ENCODE peak calls at places on chromosomes 11 and 22, in four cellular contexts. K, F, R and T are unnamed samples.

GRCh38 chr22:31241936-31242335 is 29.8 kb downstream of the LIMK2 start:
- DNase-seq in K (no peak), F (no peak), R (no peak), T (no peak)

GRCh38 chr11:132430352-132431091 is 1060.1 kb downstream of the NTM start:
- DNase-seq in K (no peak), F (no peak), R (no peak), T (no peak)

GRCh38 chr11:87453531-87454089 is 415.9 kb downstream of the TMEM135 start:
- DNase-seq in K (no peak), F (no peak), R (no peak), T (no peak)

GRCh38 chr11:64827451-64827839 is 17.0 kb downstream of the CDC42BPG start:
- DNase-seq in K (no peak), F (no peak), R (no peak), T (no peak)

GRCh38 chr11:44572884-44573283 is 7.4 kb downstream of the CD82 start:
- DNase-seq in K (no peak), F (no peak), R (no peak), T (no peak)

GRCh38 chr11:122189259-122189658 is 73.2 kb upstream of the BLID start:
- DNase-seq in K (no peak), F (no peak), R (no peak), T (peak)

GRCh38 chr22:19982991-19983578 is 33.5 kb downstream of the ARVCF start:
- DNase-seq in K (no peak), F (peak), R (no peak), T (no peak)

GRCh38 chr22:20211997-20212753 is 55.9 kb downstream of the RTN4R start:
- DNase-seq in K (peak), F (peak), R (no peak), T (no peak)

GRCh38 chr11:63907808-63908530 is 9.0 kb downstream of the RCOR2 start:
- DNase-seq in K (no peak), F (no peak), R (no peak), T (no peak)

GRCh38 chr22:22201185-22201924 is 43.2 kb upstream of the VPREB1 start:
- DNase-seq in K (peak), F (no peak), R (no peak), T (no peak)

GRCh38 chr22:24445481-24446290 is 18.3 kb downstream of the ADORA2A start:
- DNase-seq in K (no peak), F (no peak), R (no peak), T (no peak)

GRCh38 chr11:17792161-17792560 is 57.6 kb downstream of the KCNC1 start:
- DNase-seq in K (no peak), F (no peak), R (no peak), T (no peak)

GRCh38 chr11:74371269-74372039 is 26.8 kb downstream of the PGM2L1 start:
- DNase-seq in K (no peak), F (no peak), R (no peak), T (peak)

GRCh38 chr11:86955674-86956522 is 703 bp upstream of the FZD4 start:
- DNase-seq in K (peak), F (peak), R (peak), T (peak)

GRCh38 chr22:26168199-26168915 is 905 bp upstream of the SEZ6L start:
- DNase-seq in K (no peak), F (no peak), R (no peak), T (no peak)

GRCh38 chr11:117182551-117182935 is 4.0 kb downstream of the SIDT2 start:
- DNase-seq in K (peak), F (peak), R (no peak), T (no peak)

GRCh38 chr22:26542831-26543230 is 30.6 kb upstream of the TFIP11 start:
- DNase-seq in K (no peak), F (no peak), R (no peak), T (no peak)

GRCh38 chr11:129286813-129287212 is 88.8 kb upstream of the BARX2 start:
- DNase-seq in K (no peak), F (no peak), R (no peak), T (no peak)

GRCh38 chr22:31846161-31847115 is 92.6 kb downstream of the DEPDC5 start:
- DNase-seq in K (no peak), F (no peak), R (peak), T (no peak)

GRCh38 chr11:74134661-74135515 is 35.9 kb downstream of the C2CD3 start:
- DNase-seq in K (no peak), F (no peak), R (no peak), T (peak)

GRCh38 chr11:129842138-129842537 is 26.5 kb downstream of the TMEM45B start:
- DNase-seq in K (no peak), F (no peak), R (no peak), T (no peak)

GRCh38 chr11:46291441-46292143 is 14.1 kb downstream of the CREB3L1 start:
- DNase-seq in K (peak), F (peak), R (no peak), T (no peak)

GRCh38 chr22:19137384-19138216 is 6.5 kb downstream of the TSSK2 start:
- DNase-seq in K (no peak), F (no peak), R (no peak), T (no peak)

GRCh38 chr22:46810856-46811786 is 48.7 kb downstream of the TBC1D22A start:
- DNase-seq in K (no peak), F (no peak), R (no peak), T (no peak)

GRCh38 chr11:76551400-76551799 is 106.6 kb downstream of the EMSY start:
- DNase-seq in K (no peak), F (no peak), R (no peak), T (no peak)
- TF ChIP-seq CTCF in K (no peak), F (no peak), R (no peak), T (peak)

DNA sequence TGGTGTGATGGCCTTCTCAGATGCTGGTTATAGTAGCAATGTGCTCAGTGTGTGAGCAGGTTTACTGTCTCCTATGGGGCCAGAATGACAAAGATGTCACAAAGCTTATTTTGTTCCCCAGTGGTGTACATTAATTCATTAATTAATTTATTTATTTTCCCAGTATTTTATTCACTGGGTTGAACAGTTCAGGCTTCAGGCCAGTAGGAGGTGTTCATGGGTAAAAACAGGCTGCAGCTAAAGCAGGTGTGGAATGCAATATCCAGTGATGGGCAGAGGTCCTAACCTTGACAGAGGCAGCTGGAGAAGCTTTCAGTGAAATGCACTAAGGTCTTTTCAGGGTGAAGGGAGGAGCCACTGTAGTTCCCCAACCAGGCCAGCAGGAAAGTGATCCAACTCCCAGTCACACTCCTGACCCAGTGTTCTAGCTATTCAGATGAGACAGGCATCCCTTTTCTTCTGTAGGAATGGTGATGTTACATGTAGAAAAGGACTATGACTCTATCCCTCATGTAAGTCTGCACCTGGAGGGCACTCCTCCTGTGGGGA is 7.8 kb upstream of the FANCF start:
- DNase-seq in K (no peak), F (no peak), R (no peak), T (no peak)
- TF ChIP-seq CTCF in K (no peak), F (no peak), R (peak), T (no peak)

GRCh38 chr11:82225930-82226329 is 507.7 kb downstream of the FAM181B start:
- DNase-seq in K (no peak), F (no peak), R (no peak), T (no peak)

GRCh38 chr11:82225502-82225901 is 508.2 kb downstream of the FAM181B start:
- DNase-seq in K (no peak), F (no peak), R (no peak), T (no peak)

GRCh38 chr11:82233211-82233610 is 500.5 kb downstream of the FAM181B start:
- DNase-seq in K (no peak), F (no peak), R (no peak), T (no peak)

GRCh38 chr11:82234256-82234655 is 499.4 kb downstream of the FAM181B start:
- DNase-seq in K (no peak), F (no peak), R (no peak), T (no peak)

DNA sequence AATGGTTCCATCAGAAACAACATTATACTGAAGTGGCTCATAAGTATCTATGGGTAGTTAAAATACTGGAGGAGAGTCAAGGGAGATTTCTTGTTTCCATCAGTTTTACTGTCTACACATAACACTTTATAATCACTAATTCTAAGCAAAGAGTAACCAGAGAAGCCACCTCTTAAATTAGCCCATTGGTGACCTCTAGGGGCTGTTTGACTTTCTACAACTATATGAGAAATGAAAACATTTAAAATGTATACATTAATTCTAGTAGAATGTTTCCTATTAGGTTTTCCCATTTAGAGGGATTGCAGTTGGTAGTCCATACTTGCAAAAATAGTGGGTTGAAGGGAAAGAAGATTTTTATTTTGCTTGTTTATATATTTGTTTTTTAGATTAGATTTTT is 504.3 kb downstream of the FAM181B start:
- DNase-seq in K (no peak), F (no peak), R (no peak), T (peak)
- TF ChIP-seq CTCF in K (no peak), F (no peak), R (peak), T (peak)

DNA sequence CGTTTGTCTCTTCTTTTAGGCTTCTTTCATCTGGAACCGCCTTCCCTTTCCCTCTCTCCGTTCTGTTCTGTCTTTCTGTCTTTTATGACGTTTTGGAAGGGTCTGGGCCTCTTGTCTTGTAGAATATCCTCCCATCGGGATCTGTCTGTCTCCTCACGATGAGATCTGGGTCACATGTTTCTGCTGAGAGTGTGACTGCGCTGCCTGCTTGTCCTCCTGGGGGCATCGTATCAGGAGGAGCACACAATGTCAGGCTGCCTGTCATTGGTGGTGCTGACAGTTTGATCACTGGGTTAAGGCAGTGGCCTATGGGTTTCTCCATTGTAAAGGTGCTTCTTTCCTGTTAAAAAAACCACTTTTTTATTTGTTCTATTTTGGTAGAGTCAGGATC is 60.4 kb upstream of the PARVG start:
- DNase-seq in K (peak), F (no peak), R (no peak), T (no peak)
- TF ChIP-seq CTCF in K (no peak), F (no peak), R (no peak), T (no peak)

DNA sequence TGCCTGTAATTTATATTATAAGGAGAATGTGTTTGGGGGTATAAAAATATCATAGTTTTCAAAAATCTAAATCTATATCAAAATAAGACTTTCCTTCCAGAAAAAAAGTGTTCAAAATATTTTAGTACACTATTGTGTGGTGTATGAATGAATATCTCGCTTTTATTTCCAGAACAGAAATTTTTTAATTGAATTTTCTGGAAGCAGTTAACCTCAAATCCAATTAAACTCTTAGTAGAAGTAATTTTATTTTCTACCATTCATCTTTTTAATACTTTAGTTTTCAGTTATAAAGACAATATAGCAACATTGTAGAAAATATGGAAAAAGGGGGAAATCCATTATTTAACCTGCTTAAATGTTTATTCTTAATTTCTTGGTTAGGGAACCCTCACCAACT is 58.7 kb downstream of the ACER3 start:
- DNase-seq in K (no peak), F (no peak), R (no peak), T (no peak)
- TF ChIP-seq CTCF in K (no peak), F (no peak), R (no peak), T (no peak)

DNA sequence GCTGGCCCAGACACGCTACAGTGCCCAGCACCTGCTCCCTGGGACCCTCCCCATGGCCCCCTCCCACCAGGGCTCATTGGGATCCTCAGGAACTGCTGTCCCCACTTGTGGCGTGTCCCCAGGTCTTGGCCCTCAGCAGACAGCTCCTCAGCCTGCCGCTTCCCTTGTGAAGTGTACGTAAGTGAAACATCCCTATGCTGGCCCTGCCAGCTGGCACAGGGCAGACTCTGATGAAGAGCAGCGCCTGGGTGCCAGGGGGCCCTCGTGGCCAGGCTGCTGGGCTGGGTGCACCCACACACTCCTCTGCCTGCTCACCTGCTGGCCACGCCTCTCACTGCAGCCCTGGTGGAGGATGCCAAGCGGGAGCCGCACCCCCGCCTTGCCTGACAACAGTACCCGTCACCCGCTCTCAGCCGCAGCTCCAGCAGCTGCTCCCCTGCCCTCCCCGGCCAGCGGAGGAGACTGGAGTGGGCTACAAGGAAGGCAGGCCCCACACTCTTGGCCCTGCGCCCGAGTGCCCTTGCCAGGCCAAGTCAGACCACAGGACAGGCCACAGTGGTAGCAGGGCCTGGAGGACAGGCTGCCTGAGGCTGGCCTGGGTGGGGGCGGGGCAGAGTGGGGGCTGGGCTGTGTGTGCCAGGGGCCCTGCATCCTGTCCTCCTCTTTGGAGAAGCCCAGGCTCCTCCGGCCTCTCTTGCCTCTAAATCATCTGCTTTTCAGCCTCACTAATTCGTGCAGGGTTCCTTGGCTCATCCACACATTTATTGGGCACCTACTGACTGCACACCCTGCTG is 39.5 kb downstream of the IGF2 start:
- DNase-seq in K (peak), F (peak), R (no peak), T (no peak)
- TF ChIP-seq CTCF in K (no peak), F (no peak), R (no peak), T (no peak)